ENCODE peak calls at places on chromosomes 4 and X, in five cellular contexts. One of them, this sample, is unnamed. For H3K27me3 and H3K4me1, the result is how much of the 10 kb centered on the place peaks cover.

GRCh38 chr4:141565379-141566089 is 70.8 kb upstream of the IL15 start:
- DNase-seq in cardiac muscle cell: no peak
- DNase-seq in suprapubic skin: no peak
- DNase-seq in upper lobe of left lung: no peak
- DNase-seq in fibroblast of lung: no peak
- DNase-seq in this sample: no peak

GRCh38 chrX:122119361-122119760 is 1064.7 kb upstream of the GRIA3 start:
- DNase-seq in suprapubic skin: no peak
- DNase-seq in cardiac muscle cell: no peak
- DNase-seq in upper lobe of left lung: no peak
- DNase-seq in fibroblast of lung: no peak
- DNase-seq in this sample: no peak

GRCh38 chrX:7943600-7944245 is 16.5 kb upstream of the PNPLA4 start:
- DNase-seq in upper lobe of left lung: no peak
- DNase-seq in cardiac muscle cell: no peak
- DNase-seq in fibroblast of lung: no peak
- DNase-seq in suprapubic skin: no peak
- DNase-seq in this sample: no peak

GRCh38 chr4:181911420-181911819 is 331.8 kb upstream of the TENM3 start:
- DNase-seq in cardiac muscle cell: peak
- DNase-seq in upper lobe of left lung: no peak
- DNase-seq in fibroblast of lung: peak
- DNase-seq in suprapubic skin: no peak
- DNase-seq in this sample: no peak

GRCh38 chr4:12729384-12729783 is 754.8 kb downstream of the RAB28 start:
- DNase-seq in upper lobe of left lung: no peak
- DNase-seq in cardiac muscle cell: peak
- DNase-seq in suprapubic skin: no peak
- DNase-seq in fibroblast of lung: peak
- DNase-seq in this sample: no peak

GRCh38 chr4:183366436-183366835 is 44.2 kb upstream of the CLDN24 start:
- DNase-seq in fibroblast of lung: no peak
- DNase-seq in upper lobe of left lung: no peak
- DNase-seq in suprapubic skin: no peak
- DNase-seq in cardiac muscle cell: no peak
- DNase-seq in this sample: no peak

GRCh38 chr4:105622269-105622668 is 69.8 kb downstream of the ARHGEF38 start:
- DNase-seq in fibroblast of lung: no peak
- DNase-seq in upper lobe of left lung: no peak
- DNase-seq in cardiac muscle cell: peak
- DNase-seq in suprapubic skin: no peak
- DNase-seq in this sample: no peak

GRCh38 chrX:65073233-65073632 is 97.0 kb upstream of the ZC4H2 start:
- DNase-seq in upper lobe of left lung: peak
- DNase-seq in cardiac muscle cell: no peak
- DNase-seq in fibroblast of lung: no peak
- DNase-seq in suprapubic skin: no peak
- DNase-seq in this sample: no peak

GRCh38 chr4:30103455-30103854 is 616.7 kb upstream of the PCDH7 start:
- DNase-seq in cardiac muscle cell: peak
- DNase-seq in fibroblast of lung: peak
- DNase-seq in upper lobe of left lung: no peak
- DNase-seq in suprapubic skin: no peak
- DNase-seq in this sample: no peak

GRCh38 chr4:71456841-71457240 is 118.0 kb downstream of the SLC4A4 start:
- DNase-seq in fibroblast of lung: peak
- DNase-seq in suprapubic skin: no peak
- DNase-seq in upper lobe of left lung: no peak
- DNase-seq in cardiac muscle cell: peak
- DNase-seq in this sample: no peak

GRCh38 chr4:138035781-138036258 is 206.3 kb downstream of the SLC7A11 start:
- DNase-seq in fibroblast of lung: peak
- DNase-seq in suprapubic skin: no peak
- DNase-seq in upper lobe of left lung: no peak
- DNase-seq in cardiac muscle cell: peak
- DNase-seq in this sample: no peak

GRCh38 chrX:1178580-1179057 is 33.8 kb downstream of the CRLF2 start:
- DNase-seq in cardiac muscle cell: no peak
- DNase-seq in upper lobe of left lung: no peak
- DNase-seq in suprapubic skin: no peak
- DNase-seq in fibroblast of lung: no peak
- DNase-seq in this sample: peak

GRCh38 chrX:13489451-13489850 is 80.0 kb upstream of the EGFL6 start:
- DNase-seq in cardiac muscle cell: peak
- DNase-seq in fibroblast of lung: peak
- DNase-seq in upper lobe of left lung: no peak
- DNase-seq in suprapubic skin: peak
- DNase-seq in this sample: no peak

GRCh38 chrX:147757750-147758149 is 154.0 kb upstream of the FMR1 start:
- DNase-seq in upper lobe of left lung: no peak
- DNase-seq in fibroblast of lung: no peak
- DNase-seq in suprapubic skin: no peak
- DNase-seq in cardiac muscle cell: no peak
- DNase-seq in this sample: no peak

GRCh38 chrX:145654486-145654885 is 163.1 kb upstream of the SLITRK2 start:
- DNase-seq in upper lobe of left lung: no peak
- DNase-seq in fibroblast of lung: no peak
- DNase-seq in cardiac muscle cell: no peak
- DNase-seq in suprapubic skin: no peak
- DNase-seq in this sample: no peak
- H3K27me3 ChIP-seq in upper lobe of left lung: under half
- H3K27me3 ChIP-seq in fibroblast of lung: under half
- H3K27me3 ChIP-seq in cardiac muscle cell: under half
- H3K27me3 ChIP-seq in suprapubic skin: under half
- H3K27me3 ChIP-seq in this sample: under half

DNA sequence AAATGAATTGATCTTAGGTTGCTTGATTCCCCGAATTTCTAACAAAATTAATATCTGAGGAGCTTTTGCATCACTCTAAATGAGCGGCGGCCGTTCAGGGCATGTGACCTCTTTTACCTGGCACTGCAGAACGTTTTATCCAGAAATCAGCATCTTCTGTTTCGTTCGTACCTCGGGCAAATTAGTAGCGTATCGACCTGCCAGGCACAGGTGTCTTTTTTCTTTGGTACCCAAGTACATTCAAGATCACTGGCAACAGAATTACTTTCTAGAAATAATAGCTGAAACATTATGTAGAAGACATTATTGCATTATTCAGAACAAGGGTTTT is 926 bp downstream of the KLHL2 start:
- DNase-seq in fibroblast of lung: no peak
- DNase-seq in suprapubic skin: no peak
- DNase-seq in cardiac muscle cell: no peak
- DNase-seq in upper lobe of left lung: no peak
- DNase-seq in this sample: no peak
- H3K4me1 ChIP-seq in fibroblast of lung: under half
- H3K4me1 ChIP-seq in suprapubic skin: under half
- H3K4me1 ChIP-seq in cardiac muscle cell: under half
- H3K4me1 ChIP-seq in upper lobe of left lung: under half
- H3K4me1 ChIP-seq in this sample: under half

DNA sequence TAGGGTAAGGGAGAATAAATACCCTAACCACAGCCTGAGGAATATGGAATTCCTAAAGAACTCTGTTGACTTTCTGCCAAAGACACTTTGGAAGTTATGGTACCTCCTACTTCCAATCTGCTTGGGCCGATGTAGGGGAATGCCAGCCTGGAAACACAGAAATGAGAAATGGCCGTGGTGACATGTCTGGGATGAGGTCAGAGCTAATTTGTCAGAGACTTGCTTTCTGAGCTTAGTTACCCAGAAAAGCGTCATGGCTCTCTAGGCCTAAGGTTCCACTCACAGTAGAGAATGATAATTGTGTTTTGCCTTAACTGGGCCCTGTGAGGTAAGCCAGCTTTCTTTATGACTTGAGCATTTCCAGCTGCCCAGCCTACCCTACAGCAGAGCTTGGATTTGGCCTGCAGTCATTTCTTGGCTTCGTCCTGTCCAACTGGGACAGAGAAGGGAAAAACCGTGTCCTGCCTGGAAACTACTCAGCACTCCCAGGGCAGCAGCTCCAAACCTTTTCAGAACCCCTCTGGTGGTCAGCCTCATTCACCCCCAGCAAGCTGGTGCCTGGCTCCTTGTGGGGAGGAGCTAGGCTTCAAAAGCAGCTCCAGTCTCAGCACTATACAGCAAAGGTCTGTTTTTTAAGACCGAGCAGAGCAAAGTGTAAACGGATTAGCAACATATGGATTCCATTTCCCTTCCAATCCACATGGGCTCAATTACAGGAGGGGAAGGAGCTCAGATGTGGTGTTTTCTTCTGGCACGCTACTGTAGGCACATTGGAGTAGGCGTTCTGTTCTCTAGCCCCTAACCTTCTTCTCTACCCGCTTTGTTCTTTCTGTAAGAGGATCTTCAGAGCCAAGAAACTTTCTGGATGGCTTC is 92.2 kb downstream of the RLIM start:
- DNase-seq in fibroblast of lung: peak
- DNase-seq in upper lobe of left lung: no peak
- DNase-seq in cardiac muscle cell: peak
- DNase-seq in suprapubic skin: no peak
- DNase-seq in this sample: no peak
- TF ChIP-seq CTCF in fibroblast of lung: no peak
- TF ChIP-seq CTCF in upper lobe of left lung: no peak
- TF ChIP-seq CTCF in cardiac muscle cell: no peak
- TF ChIP-seq CTCF in suprapubic skin: no peak
- TF ChIP-seq CTCF in this sample: no peak

DNA sequence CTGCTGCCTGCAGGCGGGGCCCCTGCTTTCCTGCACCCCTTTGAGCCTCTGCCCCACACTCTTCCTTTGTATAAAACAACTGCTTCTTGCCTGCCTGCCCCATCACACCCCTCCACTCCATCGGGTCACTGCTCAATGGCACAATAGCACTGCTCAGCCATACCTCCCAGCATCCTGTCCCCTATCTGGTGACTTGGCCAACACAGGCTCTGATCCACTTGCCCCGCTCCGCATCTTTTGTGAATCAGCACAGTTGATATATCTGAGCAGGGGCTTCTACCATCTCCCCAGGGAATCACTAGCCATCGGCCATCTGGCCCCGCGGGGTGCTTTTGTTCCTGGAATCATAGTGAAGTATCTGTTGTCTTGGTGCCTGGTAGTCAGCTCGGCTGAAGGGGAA is 45.3 kb downstream of the MAP7D3 start:
- DNase-seq in suprapubic skin: no peak
- DNase-seq in cardiac muscle cell: no peak
- DNase-seq in fibroblast of lung: no peak
- DNase-seq in upper lobe of left lung: no peak
- DNase-seq in this sample: no peak
- H3K27me3 ChIP-seq in suprapubic skin: under half
- H3K27me3 ChIP-seq in cardiac muscle cell: under half
- H3K27me3 ChIP-seq in fibroblast of lung: under half
- H3K27me3 ChIP-seq in upper lobe of left lung: under half
- H3K27me3 ChIP-seq in this sample: under half

GRCh38 chr4:86544313-86544966 is 49.7 kb upstream of the PTPN13 start:
- DNase-seq in cardiac muscle cell: no peak
- DNase-seq in suprapubic skin: no peak
- DNase-seq in fibroblast of lung: no peak
- DNase-seq in upper lobe of left lung: no peak
- DNase-seq in this sample: no peak

GRCh38 chr4:86542319-86543027 is 51.6 kb upstream of the PTPN13 start:
- DNase-seq in upper lobe of left lung: no peak
- DNase-seq in cardiac muscle cell: no peak
- DNase-seq in fibroblast of lung: no peak
- DNase-seq in suprapubic skin: no peak
- DNase-seq in this sample: no peak

GRCh38 chr4:86543560-86544312 is 50.4 kb upstream of the PTPN13 start:
- DNase-seq in fibroblast of lung: peak
- DNase-seq in suprapubic skin: no peak
- DNase-seq in cardiac muscle cell: peak
- DNase-seq in upper lobe of left lung: no peak
- DNase-seq in this sample: no peak

GRCh38 chr4:86547140-86547539 is 47.0 kb upstream of the PTPN13 start:
- DNase-seq in cardiac muscle cell: no peak
- DNase-seq in suprapubic skin: no peak
- DNase-seq in fibroblast of lung: no peak
- DNase-seq in upper lobe of left lung: peak
- DNase-seq in this sample: no peak

GRCh38 chr4:86543080-86543479 is 51.0 kb upstream of the PTPN13 start:
- DNase-seq in fibroblast of lung: no peak
- DNase-seq in suprapubic skin: no peak
- DNase-seq in cardiac muscle cell: no peak
- DNase-seq in upper lobe of left lung: no peak
- DNase-seq in this sample: no peak
- H3K4me1 ChIP-seq in fibroblast of lung: under half
- H3K4me1 ChIP-seq in suprapubic skin: under half
- H3K4me1 ChIP-seq in cardiac muscle cell: under half
- H3K4me1 ChIP-seq in upper lobe of left lung: under half
- H3K4me1 ChIP-seq in this sample: under half

DNA sequence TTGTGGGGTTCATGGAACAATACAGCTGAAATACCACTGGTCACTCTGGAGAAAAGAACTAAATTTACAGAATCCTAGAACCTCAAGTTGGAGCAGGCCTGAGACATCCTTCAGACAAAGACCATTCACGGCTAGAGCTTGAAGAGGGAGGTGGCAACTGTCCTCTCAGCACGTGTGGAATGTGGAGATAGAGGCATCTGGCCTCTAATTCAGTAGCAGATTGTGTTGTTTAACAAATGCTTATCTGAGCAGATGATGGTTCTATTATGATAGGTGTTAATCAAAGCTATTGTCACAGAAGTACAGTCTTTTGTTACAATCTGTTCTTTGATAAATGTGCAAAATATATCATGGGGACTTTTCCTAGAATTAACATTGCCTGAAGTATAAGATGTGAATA is 121.7 kb upstream of the KCNIP4 start:
- DNase-seq in suprapubic skin: no peak
- DNase-seq in fibroblast of lung: no peak
- DNase-seq in cardiac muscle cell: no peak
- DNase-seq in upper lobe of left lung: no peak
- DNase-seq in this sample: no peak
- TF ChIP-seq CTCF in suprapubic skin: no peak
- TF ChIP-seq CTCF in fibroblast of lung: no peak
- TF ChIP-seq CTCF in cardiac muscle cell: no peak
- TF ChIP-seq CTCF in upper lobe of left lung: no peak
- TF ChIP-seq CTCF in this sample: no peak

DNA sequence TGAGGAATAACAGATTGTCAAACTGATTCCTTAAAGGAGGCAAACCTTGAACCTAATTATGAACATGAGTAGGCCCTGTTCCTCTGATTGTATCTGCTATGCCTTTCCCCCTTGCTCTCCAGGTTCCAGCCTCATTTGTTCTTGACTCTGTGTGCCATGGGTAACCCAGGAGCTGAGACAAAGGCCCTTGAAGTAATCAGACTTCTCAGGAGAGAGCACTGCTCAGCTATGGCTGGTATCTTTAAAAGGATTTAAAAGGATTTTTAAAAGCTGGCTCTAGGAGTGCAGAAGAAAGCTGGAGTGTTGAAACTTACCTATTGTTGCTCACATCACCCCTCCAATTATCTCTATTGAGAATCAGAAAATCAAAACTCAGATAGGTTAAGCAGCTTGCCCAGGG is 1565.5 kb upstream of the AGA start:
- DNase-seq in fibroblast of lung: no peak
- DNase-seq in cardiac muscle cell: no peak
- DNase-seq in suprapubic skin: no peak
- DNase-seq in upper lobe of left lung: no peak
- DNase-seq in this sample: no peak
- H3K27me3 ChIP-seq in fibroblast of lung: under half
- H3K27me3 ChIP-seq in cardiac muscle cell: under half
- H3K27me3 ChIP-seq in suprapubic skin: under half
- H3K27me3 ChIP-seq in upper lobe of left lung: under half
- H3K27me3 ChIP-seq in this sample: under half